ENCODE peak calls at places on chromosomes 4 and X, in seven cellular contexts. S is fibroblast of pulmonary artery, M is testis, R is GM23248, C is choroid plexus epithelial cell, W is astrocyte of the cerebellum, A is tibial nerve. V is an unnamed sample.

GRCh38 chrX:113305496-113305895 is 464.9 kb upstream of the AMOT start:
- DNase-seq in S (peak; percentile 49), M (no peak), R (peak; percentile 82), C (peak; percentile 0), W (peak; percentile 12), A (no peak), V (peak; percentile 86)

GRCh38 chr4:148649669-148650331 is 207.6 kb upstream of the NR3C2 start:
- DNase-seq in S (peak; percentile 13), M (no peak), R (peak; percentile 26), C (peak; percentile 52), W (no peak), A (no peak), V (peak; percentile 1)

GRCh38 chr4:85126991-85127591 is 160.6 kb upstream of the WDFY3 start:
- DNase-seq in S (no peak), M (no peak), R (no peak), C (no peak), W (no peak), A (no peak), V (no peak)

GRCh38 chr4:127210877-127211276 is 421.9 kb upstream of the INTU start:
- DNase-seq in S (no peak), M (peak; percentile 59), R (no peak), C (no peak), W (no peak), A (no peak), V (no peak)

GRCh38 chr4:159764343-159764952 is 661.6 kb downstream of the RAPGEF2 start:
- DNase-seq in S (peak; percentile 67), M (peak; percentile 30), R (peak; percentile 40), C (peak; percentile 83), W (peak; percentile 71), A (peak; percentile 33), V (peak; percentile 12)

GRCh38 chr4:7347981-7348380 is 86.7 kb downstream of the PSAPL1 start:
- DNase-seq in S (no peak), M (no peak), R (peak; percentile 76), C (peak; percentile 17), W (no peak), A (no peak), V (peak; percentile 69)

GRCh38 chr4:17497890-17498523 is 13.9 kb downstream of the QDPR start:
- DNase-seq in S (no peak), M (no peak), R (no peak), C (peak; percentile 48), W (no peak), A (no peak), V (no peak)

GRCh38 chrX:123773258-123773978 is 40.6 kb upstream of the THOC2 start:
- DNase-seq in S (peak; percentile 13), M (no peak), R (peak; percentile 25), C (no peak), W (no peak), A (no peak), V (peak; percentile 8)

GRCh38 chr4:86924805-86925204 is 10.0 kb upstream of the AFF1 start:
- DNase-seq in S (peak; percentile 88), M (no peak), R (peak; percentile 78), C (peak; percentile 85), W (no peak), A (no peak), V (peak; percentile 87)

GRCh38 chrX:23981711-23982110 is 45.3 kb downstream of the KLHL15 start:
- DNase-seq in S (no peak), M (no peak), R (no peak), C (no peak), W (no peak), A (no peak), V (no peak)

GRCh38 chr4:139711461-139711860 is 45.8 kb downstream of the MGST2 start:
- DNase-seq in S (peak; percentile 90), M (no peak), R (no peak), C (no peak), W (no peak), A (no peak), V (peak; percentile 16)

GRCh38 chr4:94581766-94582165 is 130.0 kb downstream of the PDLIM5 start:
- DNase-seq in S (no peak), M (no peak), R (no peak), C (no peak), W (no peak), A (no peak), V (no peak)

GRCh38 chr4:186587416-186588018 is 32.1 kb upstream of the MTNR1A start:
- DNase-seq in S (peak; percentile 81), M (peak; percentile 89), R (peak; percentile 70), C (peak; percentile 83), W (peak; percentile 46), A (peak; percentile 93), V (peak; percentile 58)

GRCh38 chrX:21926527-21927278 is 13.8 kb upstream of the SMS start:
- DNase-seq in S (peak; percentile 97), M (no peak), R (peak; percentile 93), C (peak; percentile 95), W (peak; percentile 90), A (no peak), V (peak; percentile 96)

GRCh38 chr4:117327491-117327890 is 242.1 kb upstream of the TRAM1L1 start:
- DNase-seq in S (no peak), M (no peak), R (no peak), C (peak; percentile 15), W (no peak), A (no peak), V (no peak)

GRCh38 chr4:114052227-114052626 is 72.8 kb upstream of the ARSJ start:
- DNase-seq in S (no peak), M (no peak), R (no peak), C (no peak), W (no peak), A (no peak), V (no peak)

GRCh38 chrX:10310502-10310901 is 153.7 kb downstream of the CLCN4 start:
- DNase-seq in S (no peak), M (no peak), R (no peak), C (no peak), W (no peak), A (no peak), V (no peak)

GRCh38 chr4:165766018-165766417 is 107.0 kb upstream of the TLL1 start:
- DNase-seq in S (peak; percentile 28), M (no peak), R (no peak), C (no peak), W (no peak), A (no peak), V (no peak)

GRCh38 chrX:142686206-142686605 is 339.5 kb upstream of the SPANXN4 start:
- DNase-seq in S (no peak), M (no peak), R (no peak), C (no peak), W (no peak), A (no peak), V (no peak)

GRCh38 chrX:151981129-151981528 is 6.7 kb upstream of the GABRE start:
- DNase-seq in S (peak; percentile 46), M (no peak), R (peak; percentile 88), C (peak; percentile 28), W (no peak), A (no peak), V (peak; percentile 77)

GRCh38 chrX:115138040-115138439 is 51.2 kb upstream of the RBMXL3 start:
- DNase-seq in S (no peak), M (no peak), R (no peak), C (no peak), W (no peak), A (no peak), V (no peak)

GRCh38 chr4:38967260-38968095 is 64.7 kb downstream of the TMEM156 start:
- DNase-seq in S (peak; percentile 97), M (no peak), R (peak; percentile 92), C (peak; percentile 99), W (peak; percentile 98), A (no peak), V (peak; percentile 99)

GRCh38 chrX:55981603-55982002 is 250.6 kb upstream of the KLF8 start:
- DNase-seq in S (no peak), M (no peak), R (no peak), C (no peak), W (no peak), A (no peak), V (no peak)

GRCh38 chr4:73607375-73608026 is 12.7 kb downstream of the RASSF6 start:
- DNase-seq in S (no peak), M (no peak), R (no peak), C (no peak), W (no peak), A (no peak), V (no peak)

GRCh38 chr4:15695240-15695699 is 7.6 kb upstream of the BST1 start:
- DNase-seq in S (peak; percentile 86), M (no peak), R (peak; percentile 96), C (peak; percentile 78), W (peak; percentile 100), A (no peak), V (peak; percentile 99)

GRCh38 chr4:99807666-99808065 is 9.0 kb upstream of the DAPP1 start:
- DNase-seq in S (no peak), M (no peak), R (no peak), C (no peak), W (no peak), A (no peak), V (no peak)

GRCh38 chrX:44343412-44343942 is at the start of gene EFHC2:
- DNase-seq in S (peak; percentile 20), M (peak; percentile 47), R (peak; percentile 68), C (peak; percentile 6), W (no peak), A (peak; percentile 9), V (peak; percentile 12)

GRCh38 chrX:110167952-110168451 is 149.9 kb downstream of the AMMECR1 start:
- DNase-seq in S (no peak), M (peak; percentile 29), R (peak; percentile 45), C (peak; percentile 25), W (no peak), A (no peak), V (peak; percentile 18)

GRCh38 chrX:107738768-107739167 is 36.8 kb downstream of the TSC22D3 start:
- DNase-seq in S (no peak), M (no peak), R (no peak), C (no peak), W (no peak), A (no peak), V (no peak)

GRCh38 chr4:123892997-123893745 is 496.6 kb downstream of the SPRY1 start:
- DNase-seq in S (peak; percentile 94), M (no peak), R (peak; percentile 43), C (peak; percentile 44), W (no peak), A (peak; percentile 23), V (peak; percentile 65)
- H3K4me3 ChIP-seq in S (no peak overlapping the region), M (no peak overlapping the region), R (no peak overlapping the region), C (no peak overlapping the region), W (no peak overlapping the region), A (no peak overlapping the region), V (no peak overlapping the region)

GRCh38 chr4:184548321-184548650 is 73.9 kb upstream of the IRF2 start:
- DNase-seq in S (no peak), M (no peak), R (no peak), C (no peak), W (no peak), A (no peak), V (no peak)
- H3K4me3 ChIP-seq in S (no peak overlapping the region), M (no peak overlapping the region), R (no peak overlapping the region), C (no peak overlapping the region), W (no peak overlapping the region), A (peak overlapping the region; percentile 32), V (no peak overlapping the region)

GRCh38 chrX:46757052-46757451 is 1.9 kb downstream of the SLC9A7 start:
- DNase-seq in S (no peak), M (no peak), R (no peak), C (no peak), W (no peak), A (no peak), V (no peak)
- H3K4me3 ChIP-seq in S (no peak overlapping the region), M (no peak overlapping the region), R (peak overlapping the region; percentile 81), C (no peak overlapping the region), W (no peak overlapping the region), A (no peak overlapping the region), V (peak overlapping the region; percentile 29)

GRCh38 chrX:102154900-102155805 is 624 bp downstream of the BEX5 start:
- DNase-seq in S (no peak), M (peak; percentile 16), R (peak; percentile 8), C (no peak), W (no peak), A (no peak), V (no peak)
- H3K4me3 ChIP-seq in S (no peak overlapping the region), M (peak overlapping the region; percentile 29), R (peak overlapping the region; percentile 64), C (no peak overlapping the region), W (peak overlapping the region; percentile 44), A (peak overlapping the region; percentile 49), V (peak overlapping the region; percentile 22)

GRCh38 chr4:51845055-51845426 is 2.1 kb downstream of the DCUN1D4 start:
- DNase-seq in S (no peak), M (no peak), R (no peak), C (no peak), W (no peak), A (no peak), V (no peak)
- H3K4me3 ChIP-seq in S (peak overlapping the region; percentile 66), M (peak overlapping the region; percentile 86), R (peak overlapping the region; percentile 85), C (peak overlapping the region; percentile 79), W (peak overlapping the region; percentile 78), A (peak overlapping the region; percentile 98), V (peak overlapping the region; percentile 80)